ENCODE peak calls at places on chromosomes 1 and 21, in seven cellular contexts. U, O, D, I, H, B and Z are unnamed samples.

GRCh38 chr1:43197343-43198127 is 25.4 kb downstream of the CFAP57 start:
- DNase-seq in U (no peak), O (no peak), D (no peak), I (no peak), H (no peak), B (no peak), Z (no peak)

GRCh38 chr1:206674745-206675175 is 9.9 kb upstream of the MAPKAPK2 start:
- DNase-seq in U (peak; percentile 84), O (peak; percentile 72), D (peak; percentile 81), I (peak; percentile 90), H (peak; percentile 95), B (peak; percentile 46), Z (peak; percentile 82)

GRCh38 chr1:215273838-215274516 is 191.4 kb downstream of the KCNK2 start:
- DNase-seq in U (no peak), O (no peak), D (no peak), I (no peak), H (no peak), B (no peak), Z (no peak)

GRCh38 chr1:233610628-233611027 is 3.3 kb upstream of the KCNK1 start:
- DNase-seq in U (no peak), O (no peak), D (no peak), I (no peak), H (no peak), B (no peak), Z (no peak)

GRCh38 chr1:6866825-6867224 is 81.6 kb downstream of the CAMTA1 start:
- DNase-seq in U (no peak), O (no peak), D (no peak), I (no peak), H (no peak), B (no peak), Z (no peak)

GRCh38 chr1:169964206-169964605 is 70.5 kb upstream of the SCYL3 start:
- DNase-seq in U (no peak), O (no peak), D (no peak), I (no peak), H (no peak), B (no peak), Z (no peak)

GRCh38 chr21:46189213-46189958 is 5.1 kb upstream of the SPATC1L start:
- DNase-seq in U (peak; percentile 11), O (no peak), D (no peak), I (no peak), H (no peak), B (no peak), Z (no peak)

GRCh38 chr1:59814180-59814900 is 409 bp upstream of the HOOK1 start:
- DNase-seq in U (peak; percentile 96), O (peak; percentile 19), D (peak; percentile 95), I (peak; percentile 95), H (peak; percentile 19), B (peak; percentile 60), Z (peak; percentile 94)

GRCh38 chr1:239555350-239555749 is 169.0 kb downstream of the CHRM3 start:
- DNase-seq in U (no peak), O (no peak), D (no peak), I (no peak), H (no peak), B (no peak), Z (no peak)

GRCh38 chr21:41973861-41974751 is 20.3 kb upstream of the C2CD2 start:
- DNase-seq in U (peak; percentile 48), O (peak; percentile 10), D (peak; percentile 22), I (no peak), H (peak; percentile 40), B (no peak), Z (no peak)

GRCh38 chr1:14100916-14101315 is 400.9 kb downstream of the PRDM2 start:
- DNase-seq in U (no peak), O (no peak), D (no peak), I (no peak), H (no peak), B (no peak), Z (no peak)

GRCh38 chr1:237124856-237125462 is 83.0 kb downstream of the RYR2 start:
- DNase-seq in U (no peak), O (no peak), D (no peak), I (no peak), H (no peak), B (peak; percentile 13), Z (no peak)

GRCh38 chr1:44802306-44803061 is 2.3 kb downstream of the PLK3 start:
- DNase-seq in U (peak; percentile 55), O (no peak), D (no peak), I (no peak), H (no peak), B (no peak), Z (no peak)

GRCh38 chr1:19695772-19696171 is 31.1 kb downstream of the HTR6 start:
- DNase-seq in U (no peak), O (no peak), D (no peak), I (no peak), H (no peak), B (no peak), Z (no peak)

GRCh38 chr1:210438928-210439841 is 110.5 kb downstream of the HHAT start:
- DNase-seq in U (no peak), O (no peak), D (no peak), I (no peak), H (no peak), B (no peak), Z (no peak)

GRCh38 chr1:17250601-17251000 is 1.7 kb downstream of the PADI3 start:
- DNase-seq in U (peak; percentile 95), O (no peak), D (no peak), I (no peak), H (no peak), B (peak; percentile 80), Z (peak; percentile 93)

GRCh38 chr1:197982266-197982665 is 65.1 kb downstream of the LHX9 start:
- DNase-seq in U (no peak), O (no peak), D (no peak), I (no peak), H (no peak), B (no peak), Z (no peak)

GRCh38 chr21:38533887-38534286 is 35.6 kb upstream of the ERG start:
- DNase-seq in U (no peak), O (no peak), D (no peak), I (no peak), H (no peak), B (no peak), Z (no peak)

GRCh38 chr1:19219451-19219850 is 9.4 kb upstream of the UBR4 start:
- DNase-seq in U (no peak), O (peak; percentile 53), D (no peak), I (no peak), H (no peak), B (no peak), Z (no peak)

GRCh38 chr1:20339811-20340457 is 49.3 kb downstream of the VWA5B1 start:
- DNase-seq in U (no peak), O (no peak), D (no peak), I (no peak), H (no peak), B (no peak), Z (no peak)

GRCh38 chr1:210132582-210132981 is 100.0 kb upstream of the SERTAD4 start:
- DNase-seq in U (no peak), O (no peak), D (no peak), I (no peak), H (no peak), B (no peak), Z (no peak)

GRCh38 chr1:106912146-106912545 is 144.3 kb upstream of the PRMT6 start:
- DNase-seq in U (no peak), O (no peak), D (no peak), I (no peak), H (no peak), B (no peak), Z (no peak)

GRCh38 chr1:106907795-106908194 is 148.7 kb upstream of the PRMT6 start:
- DNase-seq in U (no peak), O (no peak), D (no peak), I (no peak), H (no peak), B (no peak), Z (no peak)

GRCh38 chr1:106910798-106911197 is 145.7 kb upstream of the PRMT6 start:
- DNase-seq in U (no peak), O (no peak), D (no peak), I (no peak), H (no peak), B (no peak), Z (no peak)
- TF ChIP-seq POLR2A in U (no peak), O (no peak), D (no peak), I (no peak), H (no peak), B (no peak), Z (no peak)

GRCh38 chr1:22826630-22827580 is 116.3 kb downstream of the EPHB2 start:
- DNase-seq in U (no peak), O (no peak), D (peak; percentile 36), I (peak; percentile 97), H (no peak), B (no peak), Z (no peak)

GRCh38 chr1:22825790-22826189 is 115.2 kb downstream of the EPHB2 start:
- DNase-seq in U (no peak), O (no peak), D (no peak), I (no peak), H (no peak), B (no peak), Z (no peak)

GRCh38 chr1:22822371-22822770 is 111.7 kb downstream of the EPHB2 start:
- DNase-seq in U (no peak), O (no peak), D (no peak), I (no peak), H (no peak), B (no peak), Z (no peak)

GRCh38 chr1:22827666-22828065 is 117.0 kb downstream of the EPHB2 start:
- DNase-seq in U (no peak), O (no peak), D (no peak), I (peak; percentile 53), H (no peak), B (no peak), Z (no peak)

GRCh38 chr1:22824975-22825374 is 114.3 kb downstream of the EPHB2 start:
- DNase-seq in U (no peak), O (no peak), D (no peak), I (no peak), H (no peak), B (no peak), Z (no peak)
- TF ChIP-seq CTCF in U (no peak), O (no peak), D (no peak), I (no peak), H (no peak), B (no peak), Z (no peak)

DNA sequence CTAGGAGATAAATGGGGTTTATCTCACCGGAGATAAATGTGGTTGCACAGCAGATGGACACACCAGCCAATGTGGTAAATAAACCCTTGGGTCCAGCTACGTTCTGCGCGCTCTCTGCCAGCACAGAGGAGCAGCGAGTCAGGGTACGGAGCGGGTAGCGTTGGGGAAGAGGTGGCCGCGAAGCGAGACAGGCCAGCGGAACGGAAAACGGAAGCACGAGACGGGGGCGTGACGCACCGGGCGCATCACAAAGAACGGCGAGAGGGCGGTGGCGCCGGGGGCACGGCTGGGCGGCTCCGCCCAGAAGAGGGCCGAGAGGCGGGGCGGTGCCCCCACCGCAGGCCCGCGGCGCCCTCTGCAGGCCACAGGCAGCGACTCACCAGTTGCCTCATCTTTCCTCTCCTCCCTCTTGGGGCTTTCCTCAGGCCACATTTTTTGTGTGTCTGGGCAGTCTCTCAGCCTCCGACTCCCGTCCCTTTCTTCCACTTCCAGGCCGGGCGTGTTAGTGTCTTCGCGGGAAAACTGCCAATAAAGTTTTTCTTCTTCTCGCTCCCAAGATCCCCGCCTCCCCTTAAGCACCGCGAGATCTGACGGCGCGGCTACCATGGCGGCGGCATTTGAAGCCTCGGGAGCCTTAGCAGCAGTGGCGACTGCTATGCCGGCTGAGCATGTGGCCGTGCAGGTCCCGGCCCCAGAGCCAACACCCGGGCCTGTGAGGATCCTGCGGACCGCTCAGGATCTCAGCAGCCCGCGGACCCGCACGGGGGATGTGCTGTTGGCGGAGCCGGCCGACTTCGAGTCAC is at the start of gene DDX20:
- DNase-seq in U (peak; percentile 98), O (peak; percentile 89), D (peak; percentile 92), I (peak; percentile 91), H (peak; percentile 93), B (peak; percentile 76), Z (peak; percentile 95)
- TF ChIP-seq POLR2A in U (peak; percentile 53), O (peak; percentile 52), D (no peak), I (no peak), H (peak; percentile 41), B (peak; percentile 72), Z (peak; percentile 61)

GRCh38 chr21:30839304-30839703 is 9.7 kb upstream of the KRTAP7-1 start:
- DNase-seq in U (no peak), O (no peak), D (no peak), I (no peak), H (no peak), B (no peak), Z (peak; percentile 7)
- TF ChIP-seq CTCF in U (no peak), O (no peak), D (no peak), I (no peak), H (no peak), B (no peak), Z (no peak)